ENCODE peak calls at places on chromosomes 6 and 20, in ten cellular contexts. One of them, this sample, is unnamed.

GRCh38 chr6:109816452-109817374 is 125.6 kb downstream of the FIG4 start:
- ATAC-seq in CD8-positive, alpha-beta T cell: no peak
- ATAC-seq in gastrocnemius medialis: no peak
- ATAC-seq in left lung: no peak
- ATAC-seq in T-cell: no peak
- ATAC-seq in activated T-cell treated with anti-CD3 and anti-CD28 coated beads, Interleukin-2, amount 50 U/mL, for 72 hours: no peak
- ATAC-seq in pancreas: peak; percentile 87
- ATAC-seq in PC-3: no peak
- ATAC-seq in effector memory CD8-positive, alpha-beta T cell: no peak
- ATAC-seq in right cardiac atrium: peak; percentile 74
- ATAC-seq in this sample: no peak

GRCh38 chr20:50794181-50794845 is 548 bp upstream of the BCAS4 start:
- ATAC-seq in left lung: no peak
- ATAC-seq in CD8-positive, alpha-beta T cell: peak; percentile 1
- ATAC-seq in gastrocnemius medialis: peak; percentile 5
- ATAC-seq in effector memory CD8-positive, alpha-beta T cell: peak; percentile 0
- ATAC-seq in right cardiac atrium: no peak
- ATAC-seq in PC-3: peak; percentile 2
- ATAC-seq in pancreas: no peak
- ATAC-seq in T-cell: peak; percentile 2
- ATAC-seq in activated T-cell treated with anti-CD3 and anti-CD28 coated beads, Interleukin-2, amount 50 U/mL, for 72 hours: peak; percentile 17
- ATAC-seq in this sample: peak; percentile 15

GRCh38 chr6:9540534-9541126 is 874.2 kb downstream of the TFAP2A start:
- ATAC-seq in activated T-cell treated with anti-CD3 and anti-CD28 coated beads, Interleukin-2, amount 50 U/mL, for 72 hours: peak; percentile 52
- ATAC-seq in T-cell: no peak
- ATAC-seq in pancreas: peak; percentile 57
- ATAC-seq in effector memory CD8-positive, alpha-beta T cell: peak; percentile 29
- ATAC-seq in left lung: peak; percentile 56
- ATAC-seq in right cardiac atrium: no peak
- ATAC-seq in CD8-positive, alpha-beta T cell: no peak
- ATAC-seq in gastrocnemius medialis: no peak
- ATAC-seq in PC-3: peak; percentile 31
- ATAC-seq in this sample: peak; percentile 50

GRCh38 chr6:52508261-52508739 is 68.6 kb downstream of the TRAM2 start:
- ATAC-seq in activated T-cell treated with anti-CD3 and anti-CD28 coated beads, Interleukin-2, amount 50 U/mL, for 72 hours: no peak
- ATAC-seq in PC-3: no peak
- ATAC-seq in pancreas: no peak
- ATAC-seq in left lung: no peak
- ATAC-seq in CD8-positive, alpha-beta T cell: no peak
- ATAC-seq in T-cell: no peak
- ATAC-seq in right cardiac atrium: no peak
- ATAC-seq in gastrocnemius medialis: no peak
- ATAC-seq in effector memory CD8-positive, alpha-beta T cell: no peak
- ATAC-seq in this sample: no peak

GRCh38 chr6:142378138-142378875 is 76.5 kb downstream of the ADGRG6 start:
- ATAC-seq in activated T-cell treated with anti-CD3 and anti-CD28 coated beads, Interleukin-2, amount 50 U/mL, for 72 hours: no peak
- ATAC-seq in pancreas: peak; percentile 67
- ATAC-seq in T-cell: no peak
- ATAC-seq in PC-3: peak; percentile 13
- ATAC-seq in left lung: peak; percentile 70
- ATAC-seq in gastrocnemius medialis: peak; percentile 33
- ATAC-seq in right cardiac atrium: peak; percentile 92
- ATAC-seq in effector memory CD8-positive, alpha-beta T cell: no peak
- ATAC-seq in CD8-positive, alpha-beta T cell: no peak
- ATAC-seq in this sample: no peak

GRCh38 chr6:32176476-32177181 is 745 bp upstream of the AGPAT1 start:
- ATAC-seq in CD8-positive, alpha-beta T cell: no peak
- ATAC-seq in PC-3: no peak
- ATAC-seq in right cardiac atrium: no peak
- ATAC-seq in activated T-cell treated with anti-CD3 and anti-CD28 coated beads, Interleukin-2, amount 50 U/mL, for 72 hours: no peak
- ATAC-seq in gastrocnemius medialis: no peak
- ATAC-seq in left lung: peak; percentile 1
- ATAC-seq in effector memory CD8-positive, alpha-beta T cell: no peak
- ATAC-seq in pancreas: no peak
- ATAC-seq in T-cell: no peak
- ATAC-seq in this sample: no peak

GRCh38 chr20:53922901-53923314 is 147.5 kb downstream of the BCAS1 start:
- ATAC-seq in activated T-cell treated with anti-CD3 and anti-CD28 coated beads, Interleukin-2, amount 50 U/mL, for 72 hours: no peak
- ATAC-seq in pancreas: peak; percentile 59
- ATAC-seq in PC-3: no peak
- ATAC-seq in gastrocnemius medialis: no peak
- ATAC-seq in CD8-positive, alpha-beta T cell: no peak
- ATAC-seq in effector memory CD8-positive, alpha-beta T cell: no peak
- ATAC-seq in T-cell: no peak
- ATAC-seq in right cardiac atrium: peak; percentile 69
- ATAC-seq in left lung: peak; percentile 52
- ATAC-seq in this sample: no peak

GRCh38 chr6:16474834-16475781 is 236.7 kb downstream of the GMPR start:
- ATAC-seq in left lung: no peak
- ATAC-seq in right cardiac atrium: no peak
- ATAC-seq in T-cell: peak; percentile 67
- ATAC-seq in effector memory CD8-positive, alpha-beta T cell: peak; percentile 37
- ATAC-seq in PC-3: no peak
- ATAC-seq in CD8-positive, alpha-beta T cell: peak; percentile 69
- ATAC-seq in pancreas: no peak
- ATAC-seq in gastrocnemius medialis: no peak
- ATAC-seq in activated T-cell treated with anti-CD3 and anti-CD28 coated beads, Interleukin-2, amount 50 U/mL, for 72 hours: peak; percentile 66
- ATAC-seq in this sample: peak; percentile 66

GRCh38 chr6:17454316-17455005 is 61.1 kb downstream of the CAP2 start:
- ATAC-seq in right cardiac atrium: no peak
- ATAC-seq in CD8-positive, alpha-beta T cell: no peak
- ATAC-seq in activated T-cell treated with anti-CD3 and anti-CD28 coated beads, Interleukin-2, amount 50 U/mL, for 72 hours: no peak
- ATAC-seq in T-cell: no peak
- ATAC-seq in pancreas: no peak
- ATAC-seq in effector memory CD8-positive, alpha-beta T cell: no peak
- ATAC-seq in gastrocnemius medialis: peak; percentile 25
- ATAC-seq in PC-3: no peak
- ATAC-seq in left lung: no peak
- ATAC-seq in this sample: no peak

GRCh38 chr20:43916073-43916874 is 1.6 kb downstream of the TOX2 start:
- ATAC-seq in PC-3: no peak
- ATAC-seq in left lung: peak; percentile 15
- ATAC-seq in gastrocnemius medialis: no peak
- ATAC-seq in activated T-cell treated with anti-CD3 and anti-CD28 coated beads, Interleukin-2, amount 50 U/mL, for 72 hours: no peak
- ATAC-seq in right cardiac atrium: peak; percentile 7
- ATAC-seq in CD8-positive, alpha-beta T cell: no peak
- ATAC-seq in effector memory CD8-positive, alpha-beta T cell: no peak
- ATAC-seq in pancreas: no peak
- ATAC-seq in T-cell: no peak
- ATAC-seq in this sample: peak; percentile 14

GRCh38 chr6:6728169-6728941 is 139.8 kb downstream of the LY86 start:
- ATAC-seq in gastrocnemius medialis: no peak
- ATAC-seq in T-cell: no peak
- ATAC-seq in pancreas: no peak
- ATAC-seq in right cardiac atrium: no peak
- ATAC-seq in effector memory CD8-positive, alpha-beta T cell: no peak
- ATAC-seq in PC-3: no peak
- ATAC-seq in CD8-positive, alpha-beta T cell: no peak
- ATAC-seq in left lung: no peak
- ATAC-seq in activated T-cell treated with anti-CD3 and anti-CD28 coated beads, Interleukin-2, amount 50 U/mL, for 72 hours: no peak
- ATAC-seq in this sample: no peak

GRCh38 chr6:16690244-16691142 is 70.8 kb downstream of the ATXN1 start:
- ATAC-seq in T-cell: no peak
- ATAC-seq in CD8-positive, alpha-beta T cell: no peak
- ATAC-seq in effector memory CD8-positive, alpha-beta T cell: no peak
- ATAC-seq in left lung: peak; percentile 37
- ATAC-seq in pancreas: no peak
- ATAC-seq in gastrocnemius medialis: no peak
- ATAC-seq in PC-3: peak; percentile 73
- ATAC-seq in activated T-cell treated with anti-CD3 and anti-CD28 coated beads, Interleukin-2, amount 50 U/mL, for 72 hours: peak; percentile 82
- ATAC-seq in right cardiac atrium: no peak
- ATAC-seq in this sample: peak; percentile 84

GRCh38 chr6:151998784-151999183 is 191.3 kb downstream of the ESR1 start:
- ATAC-seq in CD8-positive, alpha-beta T cell: no peak
- ATAC-seq in right cardiac atrium: no peak
- ATAC-seq in gastrocnemius medialis: peak; percentile 51
- ATAC-seq in effector memory CD8-positive, alpha-beta T cell: no peak
- ATAC-seq in PC-3: peak; percentile 24
- ATAC-seq in activated T-cell treated with anti-CD3 and anti-CD28 coated beads, Interleukin-2, amount 50 U/mL, for 72 hours: no peak
- ATAC-seq in pancreas: no peak
- ATAC-seq in T-cell: no peak
- ATAC-seq in left lung: no peak
- ATAC-seq in this sample: no peak

GRCh38 chr20:8547035-8547649 is 415.1 kb downstream of the PLCB1 start:
- ATAC-seq in activated T-cell treated with anti-CD3 and anti-CD28 coated beads, Interleukin-2, amount 50 U/mL, for 72 hours: no peak
- ATAC-seq in gastrocnemius medialis: no peak
- ATAC-seq in T-cell: no peak
- ATAC-seq in effector memory CD8-positive, alpha-beta T cell: no peak
- ATAC-seq in CD8-positive, alpha-beta T cell: no peak
- ATAC-seq in right cardiac atrium: peak; percentile 44
- ATAC-seq in left lung: no peak
- ATAC-seq in PC-3: no peak
- ATAC-seq in pancreas: no peak
- ATAC-seq in this sample: no peak

GRCh38 chr20:6744171-6744570 is 23.3 kb upstream of the BMP2 start:
- ATAC-seq in pancreas: no peak
- ATAC-seq in CD8-positive, alpha-beta T cell: no peak
- ATAC-seq in right cardiac atrium: no peak
- ATAC-seq in PC-3: no peak
- ATAC-seq in effector memory CD8-positive, alpha-beta T cell: no peak
- ATAC-seq in left lung: no peak
- ATAC-seq in activated T-cell treated with anti-CD3 and anti-CD28 coated beads, Interleukin-2, amount 50 U/mL, for 72 hours: no peak
- ATAC-seq in gastrocnemius medialis: no peak
- ATAC-seq in T-cell: no peak
- ATAC-seq in this sample: no peak

GRCh38 chr6:39381535-39382140 is 59.1 kb upstream of the KCNK16 start:
- ATAC-seq in CD8-positive, alpha-beta T cell: no peak
- ATAC-seq in left lung: no peak
- ATAC-seq in effector memory CD8-positive, alpha-beta T cell: no peak
- ATAC-seq in right cardiac atrium: no peak
- ATAC-seq in activated T-cell treated with anti-CD3 and anti-CD28 coated beads, Interleukin-2, amount 50 U/mL, for 72 hours: no peak
- ATAC-seq in PC-3: no peak
- ATAC-seq in gastrocnemius medialis: no peak
- ATAC-seq in T-cell: no peak
- ATAC-seq in pancreas: no peak
- ATAC-seq in this sample: no peak

GRCh38 chr20:5652626-5653573 is 97.3 kb upstream of the SHLD1 start:
- ATAC-seq in activated T-cell treated with anti-CD3 and anti-CD28 coated beads, Interleukin-2, amount 50 U/mL, for 72 hours: no peak
- ATAC-seq in CD8-positive, alpha-beta T cell: no peak
- ATAC-seq in pancreas: no peak
- ATAC-seq in gastrocnemius medialis: no peak
- ATAC-seq in T-cell: peak; percentile 63
- ATAC-seq in effector memory CD8-positive, alpha-beta T cell: no peak
- ATAC-seq in right cardiac atrium: no peak
- ATAC-seq in PC-3: peak; percentile 21
- ATAC-seq in left lung: no peak
- ATAC-seq in this sample: no peak

GRCh38 chr20:33561981-33562601 is 72.2 kb downstream of the CBFA2T2 start:
- ATAC-seq in left lung: peak; percentile 88
- ATAC-seq in pancreas: peak; percentile 98
- ATAC-seq in T-cell: no peak
- ATAC-seq in right cardiac atrium: peak; percentile 94
- ATAC-seq in PC-3: peak; percentile 95
- ATAC-seq in activated T-cell treated with anti-CD3 and anti-CD28 coated beads, Interleukin-2, amount 50 U/mL, for 72 hours: no peak
- ATAC-seq in CD8-positive, alpha-beta T cell: no peak
- ATAC-seq in effector memory CD8-positive, alpha-beta T cell: no peak
- ATAC-seq in gastrocnemius medialis: peak; percentile 88
- ATAC-seq in this sample: no peak

GRCh38 chr6:77433888-77434287 is 29.4 kb downstream of the HTR1B start:
- ATAC-seq in activated T-cell treated with anti-CD3 and anti-CD28 coated beads, Interleukin-2, amount 50 U/mL, for 72 hours: no peak
- ATAC-seq in PC-3: no peak
- ATAC-seq in T-cell: no peak
- ATAC-seq in gastrocnemius medialis: no peak
- ATAC-seq in CD8-positive, alpha-beta T cell: no peak
- ATAC-seq in effector memory CD8-positive, alpha-beta T cell: no peak
- ATAC-seq in right cardiac atrium: no peak
- ATAC-seq in pancreas: no peak
- ATAC-seq in left lung: no peak
- ATAC-seq in this sample: no peak

GRCh38 chr6:31829633-31830492 is 2.3 kb downstream of the HSPA1B start:
- ATAC-seq in gastrocnemius medialis: no peak
- ATAC-seq in right cardiac atrium: no peak
- ATAC-seq in left lung: peak; percentile 0
- ATAC-seq in CD8-positive, alpha-beta T cell: peak; percentile 15
- ATAC-seq in pancreas: no peak
- ATAC-seq in effector memory CD8-positive, alpha-beta T cell: peak; percentile 31
- ATAC-seq in PC-3: no peak
- ATAC-seq in T-cell: no peak
- ATAC-seq in activated T-cell treated with anti-CD3 and anti-CD28 coated beads, Interleukin-2, amount 50 U/mL, for 72 hours: no peak
- ATAC-seq in this sample: no peak

GRCh38 chr6:55841341-55841740 is 34.0 kb downstream of the BMP5 start:
- ATAC-seq in gastrocnemius medialis: no peak
- ATAC-seq in CD8-positive, alpha-beta T cell: no peak
- ATAC-seq in pancreas: no peak
- ATAC-seq in effector memory CD8-positive, alpha-beta T cell: no peak
- ATAC-seq in left lung: no peak
- ATAC-seq in PC-3: no peak
- ATAC-seq in activated T-cell treated with anti-CD3 and anti-CD28 coated beads, Interleukin-2, amount 50 U/mL, for 72 hours: no peak
- ATAC-seq in T-cell: no peak
- ATAC-seq in right cardiac atrium: no peak
- ATAC-seq in this sample: no peak

GRCh38 chr6:90463359-90463758 is 123.5 kb downstream of the MAP3K7 start:
- ATAC-seq in T-cell: peak; percentile 94
- ATAC-seq in activated T-cell treated with anti-CD3 and anti-CD28 coated beads, Interleukin-2, amount 50 U/mL, for 72 hours: peak; percentile 43
- ATAC-seq in left lung: no peak
- ATAC-seq in effector memory CD8-positive, alpha-beta T cell: peak; percentile 81
- ATAC-seq in CD8-positive, alpha-beta T cell: peak; percentile 80
- ATAC-seq in gastrocnemius medialis: no peak
- ATAC-seq in pancreas: no peak
- ATAC-seq in right cardiac atrium: no peak
- ATAC-seq in PC-3: no peak
- ATAC-seq in this sample: peak; percentile 40

This sample was measured in activated T-helper 17 cell treated with anti-CD3 and anti-CD28 coated beads, Interleukin-2, amount 50 U/mL, for 72 hours.